ENCODE peak calls at places on chromosomes 4 and X, in six cellular contexts. X, E, M, G, N and S are unnamed samples.
A peak's percentile ranks its signal among the peaks of the same experiment; 100 is the strongest.

GRCh38 chr4:105622269-105622668 is 69.8 kb downstream of the ARHGEF38 start:
- DNase-seq in X (no peak), E (no peak), M (no peak), G (no peak), N (no peak), S (no peak)

GRCh38 chrX:20857746-20858145 is 516.5 kb upstream of the CNKSR2 start:
- DNase-seq in X (peak; percentile 52), E (peak; percentile 30), M (no peak), G (no peak), N (no peak), S (no peak)

GRCh38 chrX:37825225-37825842 is 22.0 kb downstream of the DYNLT3 start:
- DNase-seq in X (peak; percentile 61), E (peak; percentile 37), M (peak; percentile 68), G (peak; percentile 68), N (no peak), S (no peak)

GRCh38 chrX:124325732-124326131 is 6.7 kb upstream of the TEX13D start:
- DNase-seq in X (no peak), E (no peak), M (no peak), G (no peak), N (no peak), S (no peak)

GRCh38 chr4:48241731-48242130 is 27.9 kb downstream of the TEC start:
- DNase-seq in X (no peak), E (no peak), M (no peak), G (no peak), N (no peak), S (no peak)

GRCh38 chr4:107838763-107839162 is 14.0 kb downstream of the SGMS2 start:
- DNase-seq in X (no peak), E (no peak), M (no peak), G (no peak), N (no peak), S (no peak)

GRCh38 chr4:110637408-110638131 is 14.7 kb upstream of the PITX2 start:
- DNase-seq in X (no peak), E (peak; percentile 87), M (no peak), G (no peak), N (no peak), S (no peak)

GRCh38 chr4:100742045-100742444 is 224.2 kb upstream of the EMCN start:
- DNase-seq in X (peak; percentile 69), E (peak; percentile 61), M (no peak), G (no peak), N (no peak), S (no peak)

GRCh38 chr4:8905236-8905772 is 33.7 kb upstream of the HMX1 start:
- DNase-seq in X (no peak), E (no peak), M (no peak), G (no peak), N (no peak), S (no peak)

GRCh38 chr4:183260491-183261151 is 59.5 kb downstream of the CLDN22 start:
- DNase-seq in X (peak; percentile 79), E (no peak), M (peak; percentile 35), G (peak; percentile 53), N (no peak), S (no peak)

GRCh38 chr4:138736362-138736761 is 279.2 kb upstream of the NOCT start:
- DNase-seq in X (peak; percentile 62), E (no peak), M (no peak), G (no peak), N (no peak), S (no peak)

GRCh38 chr4:10832989-10833635 is 148.5 kb upstream of the CLNK start:
- DNase-seq in X (no peak), E (peak; percentile 10), M (no peak), G (no peak), N (no peak), S (no peak)

GRCh38 chr4:40309250-40309774 is 25.8 kb upstream of the CHRNA9 start:
- DNase-seq in X (peak; percentile 86), E (peak; percentile 96), M (peak; percentile 96), G (peak; percentile 94), N (peak; percentile 93), S (peak; percentile 86)

GRCh38 chr4:151473521-151474097 is 64.6 kb downstream of the FHIP1A start:
- DNase-seq in X (no peak), E (no peak), M (no peak), G (no peak), N (no peak), S (no peak)

GRCh38 chr4:14853186-14853946 is 148.9 kb upstream of the CPEB2 start:
- DNase-seq in X (peak; percentile 62), E (peak; percentile 50), M (no peak), G (no peak), N (no peak), S (no peak)

GRCh38 chrX:123171781-123172180 is 12.3 kb upstream of the GRIA3 start:
- DNase-seq in X (no peak), E (no peak), M (no peak), G (no peak), N (no peak), S (no peak)

GRCh38 chrX:45712067-45712466 is 511.4 kb upstream of the DIPK2B start:
- DNase-seq in X (peak; percentile 90), E (no peak), M (no peak), G (no peak), N (no peak), S (no peak)

GRCh38 chr4:39030726-39031125 is 1.5 kb downstream of the TMEM156 start:
- DNase-seq in X (no peak), E (no peak), M (no peak), G (no peak), N (no peak), S (no peak)

GRCh38 chr4:39037491-39037825 is 5.2 kb upstream of the TMEM156 start:
- DNase-seq in X (peak; percentile 33), E (no peak), M (no peak), G (no peak), N (no peak), S (no peak)

GRCh38 chr4:39032218-39033085 is at the start of gene TMEM156:
- DNase-seq in X (peak; percentile 83), E (no peak), M (no peak), G (no peak), N (no peak), S (no peak)

GRCh38 chr4:39039108-39039507 is 6.9 kb upstream of the TMEM156 start:
- DNase-seq in X (no peak), E (no peak), M (no peak), G (no peak), N (no peak), S (no peak)

DNA sequence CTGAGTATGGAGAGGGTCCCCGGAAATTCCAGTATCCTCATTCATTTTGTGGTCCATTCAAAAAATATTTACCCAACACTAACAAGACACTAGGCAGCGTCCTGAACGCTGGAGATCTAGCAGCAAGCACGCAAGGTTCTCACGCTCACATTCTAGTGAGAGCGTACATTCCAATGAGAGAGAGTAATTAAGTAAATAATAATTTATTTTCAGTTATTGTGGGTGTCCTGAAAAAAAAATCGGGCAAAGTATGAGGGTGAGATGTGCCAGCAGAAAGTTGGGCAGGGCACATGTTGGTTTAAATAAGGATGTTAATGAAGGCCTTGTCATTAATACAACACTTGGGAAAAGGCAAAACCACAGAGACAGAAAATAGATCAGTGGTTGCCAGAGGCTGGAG is 4.0 kb upstream of the TMEM156 start:
- DNase-seq in X (peak; percentile 95), E (no peak), M (peak; percentile 35), G (no peak), N (no peak), S (no peak)
- H3K4me1 ChIP-seq in X (peaks cover 65% of the 10 kb centered on the region), E (no peaks in the 10 kb centered on the region), M (peaks cover 19% of the 10 kb centered on the region), G (no peaks in the 10 kb centered on the region), N (no peaks in the 10 kb centered on the region), S (no peaks in the 10 kb centered on the region)

GRCh38 chr4:7017446-7018048 is 25.6 kb upstream of the TADA2B start:
- DNase-seq in X (no peak), E (no peak), M (no peak), G (no peak), N (no peak), S (no peak)
- H3K36me3 ChIP-seq in X (peaks cover 5% of the 10 kb centered on the region), E (peaks cover 11% of the 10 kb centered on the region), M (peaks cover 5% of the 10 kb centered on the region), G (peaks cover 3% of the 10 kb centered on the region), N (peaks cover 91% of the 10 kb centered on the region), S (peaks cover 3% of the 10 kb centered on the region)

GRCh38 chr4:184803133-184803532 is 22.6 kb downstream of the ACSL1 start:
- DNase-seq in X (no peak), E (no peak), M (no peak), G (no peak), N (no peak), S (no peak)

GRCh38 chr4:184804621-184805020 is 21.1 kb downstream of the ACSL1 start:
- DNase-seq in X (peak; percentile 26), E (no peak), M (no peak), G (no peak), N (no peak), S (no peak)

GRCh38 chr4:184801781-184802180 is 24.0 kb downstream of the ACSL1 start:
- DNase-seq in X (peak; percentile 45), E (peak; percentile 28), M (no peak), G (no peak), N (no peak), S (no peak)

GRCh38 chr4:184803884-184804283 is 21.9 kb downstream of the ACSL1 start:
- DNase-seq in X (peak; percentile 1), E (no peak), M (no peak), G (no peak), N (no peak), S (no peak)

DNA sequence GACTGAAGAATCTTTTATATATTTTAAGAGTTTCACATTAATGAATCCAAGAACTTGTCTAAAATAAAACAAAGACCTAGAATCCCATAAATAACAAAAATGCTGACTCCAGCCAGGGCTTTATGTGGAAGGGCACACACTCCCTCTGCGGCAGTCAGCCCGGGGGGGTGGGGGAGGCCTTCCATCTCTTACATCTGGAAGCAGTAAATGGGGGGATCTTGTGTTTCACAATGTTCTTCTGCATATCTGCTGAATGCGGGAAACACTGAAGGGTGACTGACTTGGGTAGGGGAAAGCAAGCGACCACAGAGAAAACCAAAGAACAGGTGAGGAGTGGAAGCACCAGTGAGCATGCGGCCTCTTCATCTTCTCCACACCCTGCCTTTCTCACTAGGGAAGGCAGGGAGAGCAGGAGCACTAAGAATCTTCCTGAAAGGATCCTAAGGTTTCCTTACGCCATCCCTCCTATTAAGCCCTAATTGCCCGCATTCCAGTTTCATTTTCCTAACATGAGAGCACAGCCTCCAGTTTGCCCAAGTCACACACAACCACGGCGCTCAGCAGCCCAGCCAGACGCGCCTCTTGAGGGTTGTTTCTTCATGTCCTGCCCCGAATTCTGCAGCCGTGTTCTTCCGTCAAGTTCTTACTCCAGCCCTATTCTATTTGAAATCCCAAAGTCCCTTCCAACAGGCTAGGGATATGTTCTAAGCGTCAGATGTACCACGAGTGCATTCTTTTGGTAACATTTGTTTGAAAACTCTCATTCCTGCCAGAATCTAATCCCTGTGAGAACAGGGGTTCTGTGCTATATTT is 23.4 kb downstream of the ACSL1 start:
- DNase-seq in X (no peak), E (no peak), M (no peak), G (no peak), N (no peak), S (no peak)
- H3K4me1 ChIP-seq in X (peaks cover 35% of the 10 kb centered on the region), E (peaks cover 8% of the 10 kb centered on the region), M (peaks cover 38% of the 10 kb centered on the region), G (peaks cover 5% of the 10 kb centered on the region), N (peaks cover 42% of the 10 kb centered on the region), S (peaks cover 3% of the 10 kb centered on the region)

GRCh38 chrX:48560056-48560455 is 14.2 kb upstream of the RBM3 start:
- DNase-seq in X (no peak), E (no peak), M (no peak), G (no peak), N (no peak), S (no peak)
- H3K36me3 ChIP-seq in X (peaks cover 17% of the 10 kb centered on the region), E (no peaks in the 10 kb centered on the region), M (peaks cover 4% of the 10 kb centered on the region), G (no peaks in the 10 kb centered on the region), N (peaks cover 55% of the 10 kb centered on the region), S (peaks cover 4% of the 10 kb centered on the region)

GRCh38 chr4:33369366-33369899 is 2649.3 kb downstream of the PCDH7 start:
- DNase-seq in X (peak; percentile 74), E (no peak), M (no peak), G (no peak), N (no peak), S (no peak)
- H3K4me1 ChIP-seq in X (peaks cover 5% of the 10 kb centered on the region), E (no peaks in the 10 kb centered on the region), M (no peaks in the 10 kb centered on the region), G (no peaks in the 10 kb centered on the region), N (no peaks in the 10 kb centered on the region), S (no peaks in the 10 kb centered on the region)